ENCODE peak calls at places on chromosomes 12 and 14, in six cellular contexts. H is aorta, G is thoracic aorta, L is neural progenitor cell, M is PC-3, A is GM12878. F is an unnamed sample.

GRCh38 chr12:77377116-77377515 is 311.7 kb upstream of the E2F7 start:
- DNase-seq in M (no peak), L (no peak), A (no peak), H (no peak), G (no peak), F (no peak)

GRCh38 chr12:95131589-95132335 is 58.3 kb upstream of the NR2C1 start:
- DNase-seq in H (no peak), G (no peak), M (no peak), A (no peak), L (no peak), F (no peak)

GRCh38 chr12:111322336-111323250 is 46.3 kb downstream of the PHETA1 start:
- DNase-seq in M (no peak), H (no peak), L (no peak), A (no peak), G (no peak), F (no peak)

GRCh38 chr12:15404485-15404884 is 82.2 kb downstream of the PTPRO start:
- DNase-seq in A (no peak), G (no peak), H (no peak), L (no peak), M (peak; percentile 19), F (no peak)

GRCh38 chr12:64457036-64457435 is 5.1 kb downstream of the TBK1 start:
- DNase-seq in M (no peak), H (no peak), G (no peak), L (no peak), A (no peak), F (no peak)

GRCh38 chr12:121025442-121026226 is 9.3 kb upstream of the C12orf43 start:
- DNase-seq in L (no peak), M (peak; percentile 26), A (no peak), H (no peak), G (no peak), F (no peak)

GRCh38 chr12:38823743-38824142 is 81.6 kb downstream of the CPNE8 start:
- DNase-seq in H (no peak), L (no peak), M (peak; percentile 43), G (no peak), A (no peak), F (no peak)

GRCh38 chr12:607541-608001 is 55.7 kb downstream of the NINJ2 start:
- DNase-seq in G (no peak), L (no peak), H (no peak), M (peak; percentile 67), A (no peak), F (peak; percentile 89)

GRCh38 chr12:70255311-70255710 is 12.1 kb downstream of the CNOT2 start:
- DNase-seq in G (no peak), H (no peak), A (no peak), L (no peak), M (no peak), F (no peak)

GRCh38 chr12:114982760-114983159 is 298.8 kb upstream of the TBX3 start:
- DNase-seq in A (no peak), M (no peak), L (no peak), H (no peak), G (no peak), F (no peak)

GRCh38 chr12:1544991-1545700 is 49.2 kb downstream of the FBXL14 start:
- DNase-seq in A (no peak), L (no peak), G (no peak), M (peak; percentile 68), H (no peak), F (peak; percentile 71)

GRCh38 chr12:116375278-116375842 is 97.9 kb upstream of the MED13L start:
- DNase-seq in H (peak; percentile 25), G (no peak), A (no peak), M (no peak), L (no peak), F (no peak)

GRCh38 chr12:11723993-11724392 is 74.5 kb downstream of the ETV6 start:
- DNase-seq in A (no peak), M (no peak), G (no peak), L (peak; percentile 53), H (no peak), F (no peak)

GRCh38 chr14:86654558-86655184 is 1124.7 kb downstream of the FLRT2 start:
- DNase-seq in H (no peak), L (peak; percentile 81), G (no peak), M (peak; percentile 55), A (no peak), F (peak; percentile 40)

GRCh38 chr12:119178544-119179334 is at the start of gene HSPB8:
- DNase-seq in L (peak; percentile 47), G (peak; percentile 89), H (peak; percentile 98), A (no peak), M (peak; percentile 47), F (peak; percentile 97)

GRCh38 chr14:74577247-74577947 is 34.6 kb downstream of the LTBP2 start:
- DNase-seq in A (no peak), G (no peak), H (peak; percentile 79), L (no peak), M (no peak), F (peak; percentile 86)

GRCh38 chr12:86134571-86134970 is 121.6 kb downstream of the MGAT4C start:
- DNase-seq in L (no peak), A (no peak), G (no peak), M (peak; percentile 50), H (no peak), F (no peak)

DNA sequence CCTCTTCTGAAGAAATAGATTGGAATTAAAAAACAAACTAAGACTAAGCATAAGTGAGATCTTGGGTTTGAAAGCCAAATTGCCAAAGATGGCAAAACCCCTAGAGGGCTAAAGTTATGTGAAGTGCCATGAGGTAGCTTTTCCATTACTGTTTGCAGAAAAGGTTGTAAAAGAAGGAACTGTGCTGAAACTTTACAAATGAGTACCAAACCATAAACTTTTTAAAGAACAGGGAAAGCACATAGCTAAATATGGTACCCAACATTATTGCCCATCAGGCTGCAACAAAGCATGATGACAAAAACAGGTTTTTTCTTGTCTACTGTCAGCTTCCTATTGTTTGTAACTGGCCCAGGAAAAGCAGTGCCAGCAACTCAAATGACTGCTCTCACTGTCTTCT is 224.2 kb downstream of the RAD51B start:
- DNase-seq in L (peak; percentile 30), A (no peak), H (no peak), G (no peak), M (no peak), F (no peak)
- H3K27ac ChIP-seq in L (peak overlapping the region; percentile 69), A (no peak overlapping the region), H (no peak overlapping the region), G (peak overlapping the region; percentile 35), M (no peak overlapping the region), F (no peak overlapping the region)

GRCh38 chr14:101221549-101222160 is 318.1 kb upstream of the RTL1 start:
- DNase-seq in M (no peak), H (peak; percentile 26), G (no peak), L (no peak), A (no peak), F (no peak)
- H3K4me1 ChIP-seq in M (no peaks in the 10 kb centered on the region), H (no peaks in the 10 kb centered on the region), G (no peaks in the 10 kb centered on the region), L (peaks cover 35% of the 10 kb centered on the region), A (no peaks in the 10 kb centered on the region), F (no peaks in the 10 kb centered on the region)

GRCh38 chr12:53572134-53572758 is 53.9 kb downstream of the ATF7 start:
- DNase-seq in H (no peak), M (no peak), G (no peak), A (no peak), L (no peak), F (no peak)

GRCh38 chr12:53568428-53569173 is 57.6 kb downstream of the ATF7 start:
- DNase-seq in A (no peak), G (no peak), H (no peak), M (no peak), L (no peak), F (no peak)

GRCh38 chr12:53571295-53571694 is 54.9 kb downstream of the ATF7 start:
- DNase-seq in M (no peak), G (no peak), A (no peak), L (no peak), H (no peak), F (no peak)

GRCh38 chr12:53567961-53568360 is 58.2 kb downstream of the ATF7 start:
- DNase-seq in H (no peak), L (no peak), M (no peak), G (no peak), A (no peak), F (no peak)

DNA sequence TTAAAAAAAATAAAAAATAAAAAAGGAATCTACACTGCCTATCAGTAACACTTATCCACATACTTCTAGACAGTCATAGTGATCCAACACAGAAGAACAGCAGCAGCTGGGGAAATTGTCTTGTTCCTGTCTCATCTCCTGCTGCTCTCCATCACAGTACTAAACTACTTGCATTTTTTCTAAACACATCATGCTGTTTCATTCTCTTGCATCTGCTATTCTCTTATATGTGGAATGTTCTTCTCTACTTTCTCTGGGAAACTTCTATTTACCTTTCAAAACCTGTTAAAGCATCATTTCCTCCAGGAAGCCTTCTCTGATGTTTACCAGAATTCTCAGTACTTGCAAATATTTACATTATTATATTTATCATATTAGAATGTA is 57.0 kb downstream of the ATF7 start:
- DNase-seq in H (no peak), A (no peak), M (peak; percentile 53), L (no peak), G (no peak), F (no peak)
- H3K9me3 ChIP-seq in H (no peaks in the 10 kb centered on the region), A (no peaks in the 10 kb centered on the region), M (no peaks in the 10 kb centered on the region), L (no peaks in the 10 kb centered on the region), G (no peaks in the 10 kb centered on the region), F (no peaks in the 10 kb centered on the region)

DNA sequence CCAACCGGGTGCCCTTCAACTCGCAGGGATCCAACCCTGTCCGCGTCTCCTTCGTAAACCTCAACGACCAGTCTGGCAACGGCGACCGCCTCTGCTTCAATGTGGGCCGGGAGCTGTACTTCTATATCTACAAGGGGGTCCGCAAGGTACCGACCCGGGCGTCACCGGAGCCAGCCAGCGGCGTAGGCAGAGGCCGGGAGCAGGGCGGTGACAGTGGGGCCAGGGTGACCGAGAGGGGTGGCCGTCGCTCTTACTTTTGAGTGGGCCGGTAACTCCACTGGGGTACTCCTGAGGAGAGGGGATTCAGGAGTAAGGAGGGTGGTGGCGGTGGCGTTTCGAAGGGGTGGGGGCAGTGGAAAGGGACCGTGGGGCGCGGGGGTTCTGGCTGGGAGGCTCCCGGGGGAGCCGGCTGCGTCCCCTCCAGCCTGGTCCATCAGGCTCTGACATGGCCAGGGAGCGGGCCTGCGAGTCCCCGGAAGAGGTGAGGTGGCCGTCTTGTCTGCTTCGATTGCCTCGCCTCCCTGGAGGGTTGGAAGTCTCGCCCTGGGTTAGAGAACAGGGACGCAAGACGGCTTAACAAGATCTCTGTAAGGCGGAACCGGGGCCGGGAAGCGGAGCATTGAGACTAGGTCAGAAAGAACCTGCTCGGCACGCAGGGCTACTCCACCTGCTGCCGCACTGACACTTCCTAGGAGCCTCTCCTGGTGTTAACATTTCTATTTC is 491 bp downstream of the WDR20 start:
- DNase-seq in H (peak; percentile 79), A (no peak), L (peak; percentile 64), G (no peak), M (no peak), F (peak; percentile 25)
- H3K27ac ChIP-seq in H (peak overlapping the region; percentile 22), A (peak overlapping the region; percentile 86), L (peak overlapping the region; percentile 54), G (peak overlapping the region; percentile 70), M (peak overlapping the region; percentile 28), F (peak overlapping the region; percentile 61)

GRCh38 chr14:68684466-68685418 is 108.1 kb downstream of the ZFP36L1 start:
- DNase-seq in L (no peak), G (no peak), A (no peak), M (no peak), H (no peak), F (no peak)
- H3K4me1 ChIP-seq in L (peaks cover 38% of the 10 kb centered on the region), G (peaks cover 42% of the 10 kb centered on the region), A (peaks cover 48% of the 10 kb centered on the region), M (peaks cover 75% of the 10 kb centered on the region), H (peaks cover 2% of the 10 kb centered on the region), F (peaks cover 23% of the 10 kb centered on the region)